ENCODE peak calls at places on chromosomes 3 and 15, in four cellular contexts. B, D, T and C are unnamed samples.

GRCh38 chr3:10729439-10729838 is 86.6 kb upstream of the SLC6A11 start:
- DNase-seq in B (no peak), D (no peak), T (no peak), C (no peak)

GRCh38 chr3:40970067-40970466 is 229.2 kb upstream of the CTNNB1 start:
- DNase-seq in B (no peak), D (no peak), T (no peak), C (no peak)

GRCh38 chr15:35994861-35995260 is 448.9 kb upstream of the DPH6 start:
- DNase-seq in B (no peak), D (no peak), T (no peak), C (no peak)

GRCh38 chr3:187802928-187803259 is 57.6 kb upstream of the BCL6 start:
- DNase-seq in B (no peak), D (no peak), T (no peak), C (no peak)

GRCh38 chr3:65927576-65927975 is 111.1 kb downstream of the MAGI1 start:
- DNase-seq in B (no peak), D (no peak), T (no peak), C (no peak)

GRCh38 chr15:89315375-89315929 is 19.2 kb downstream of the POLG start:
- DNase-seq in B (no peak), D (no peak), T (no peak), C (no peak)

GRCh38 chr15:91892417-91892816 is 38.9 kb downstream of the SLCO3A1 start:
- DNase-seq in B (no peak), D (no peak), T (no peak), C (no peak)

GRCh38 chr3:158711886-158712285 is 20.4 kb downstream of the RARRES1 start:
- DNase-seq in B (peak; percentile 84), D (no peak), T (no peak), C (no peak)

GRCh38 chr3:46312996-46313395 is 40.9 kb upstream of the CCR2 start:
- DNase-seq in B (peak; percentile 68), D (peak; percentile 21), T (no peak), C (no peak)

GRCh38 chr15:90560229-90560771 is 30.6 kb downstream of the CRTC3 start:
- DNase-seq in B (peak; percentile 98), D (peak; percentile 49), T (peak; percentile 61), C (peak; percentile 60)

GRCh38 chr15:36075333-36075732 is 504.1 kb upstream of the CDIN1 start:
- DNase-seq in B (no peak), D (no peak), T (no peak), C (no peak)

GRCh38 chr3:49017646-49017977 is 768 bp downstream of the DALRD3 start:
- DNase-seq in B (no peak), D (no peak), T (no peak), C (no peak)

GRCh38 chr15:80817901-80818300 is 38.7 kb downstream of the CEMIP start:
- DNase-seq in B (no peak), D (no peak), T (no peak), C (no peak)

GRCh38 chr3:72593881-72594397 is 254.3 kb downstream of the SHQ1 start:
- DNase-seq in B (peak; percentile 41), D (no peak), T (no peak), C (no peak)

GRCh38 chr3:120274739-120275167 is 10.3 kb downstream of the GPR156 start:
- DNase-seq in B (peak; percentile 41), D (peak; percentile 13), T (no peak), C (no peak)

GRCh38 chr3:111465081-111465670 is 76.8 kb upstream of the CD96 start:
- DNase-seq in B (no peak), D (no peak), T (no peak), C (no peak)

GRCh38 chr3:8663177-8664061 is 18.8 kb upstream of the SSUH2 start:
- DNase-seq in B (peak; percentile 74), D (peak; percentile 19), T (peak; percentile 57), C (no peak)

GRCh38 chr15:88834211-88834812 is 31.1 kb downstream of the ACAN start:
- DNase-seq in B (peak; percentile 74), D (no peak), T (peak; percentile 58), C (peak; percentile 47)

GRCh38 chr15:45612790-45613415 is 21.9 kb upstream of the SQOR start:
- DNase-seq in B (peak; percentile 29), D (no peak), T (no peak), C (no peak)

GRCh38 chr3:178022599-178022998 is 513.6 kb upstream of the KCNMB2 start:
- DNase-seq in B (peak; percentile 44), D (no peak), T (no peak), C (no peak)

GRCh38 chr15:40909662-40910625 is 15.7 kb downstream of the VPS18 start:
- DNase-seq in B (peak; percentile 72), D (peak; percentile 59), T (peak; percentile 89), C (no peak)

GRCh38 chr3:172698650-172699049 is 12.2 kb downstream of the NCEH1 start:
- DNase-seq in B (no peak), D (no peak), T (no peak), C (no peak)

GRCh38 chr3:177934001-177934891 is 602.0 kb upstream of the KCNMB2 start:
- DNase-seq in B (peak; percentile 93), D (no peak), T (peak; percentile 59), C (no peak)

GRCh38 chr15:73716417-73716816 is 32.2 kb downstream of the CD276 start:
- DNase-seq in B (no peak), D (peak; percentile 16), T (no peak), C (no peak)

GRCh38 chr3:14525685-14526631 is 14.2 kb downstream of the GRIP2 start:
- DNase-seq in B (peak; percentile 53), D (peak; percentile 74), T (peak; percentile 60), C (peak; percentile 28)

GRCh38 chr3:62373215-62373614 is at the start of gene FEZF2:
- DNase-seq in B (no peak), D (no peak), T (no peak), C (no peak)

GRCh38 chr3:8589880-8590556 is 54.6 kb downstream of the SSUH2 start:
- DNase-seq in B (peak; percentile 65), D (no peak), T (no peak), C (no peak)

GRCh38 chr3:182284793-182285192 is 508.5 kb upstream of the ATP11B start:
- DNase-seq in B (no peak), D (no peak), T (no peak), C (no peak)

GRCh38 chr3:142931222-142931621 is 32.3 kb downstream of the PAQR9 start:
- DNase-seq in B (no peak), D (no peak), T (no peak), C (no peak)

GRCh38 chr3:145518639-145519038 is 642.3 kb downstream of the PLOD2 start:
- DNase-seq in B (no peak), D (no peak), T (no peak), C (no peak)

GRCh38 chr15:89110060-89110459 is 21.8 kb downstream of the ABHD2 start:
- DNase-seq in B (no peak), D (no peak), T (no peak), C (no peak)

GRCh38 chr3:127457094-127457475 is 133.4 kb downstream of the TPRA1 start:
- DNase-seq in B (peak; percentile 76), D (no peak), T (peak; percentile 54), C (no peak)

GRCh38 chr3:8183627-8184026 is 318.0 kb upstream of the LMCD1 start:
- DNase-seq in B (no peak), D (no peak), T (no peak), C (no peak)

GRCh38 chr3:112582242-112582874 is 20.5 kb downstream of the SLC35A5 start:
- DNase-seq in B (peak; percentile 84), D (no peak), T (no peak), C (peak; percentile 47)

GRCh38 chr3:135762188-135762853 is 203.2 kb upstream of the PPP2R3A start:
- DNase-seq in B (no peak), D (no peak), T (no peak), C (no peak)

GRCh38 chr3:194984624-194985023 is 286.3 kb downstream of the XXYLT1 start:
- DNase-seq in B (no peak), D (no peak), T (no peak), C (no peak)

GRCh38 chr15:78168591-78168990 is 19.4 kb downstream of the IDH3A start:
- DNase-seq in B (no peak), D (no peak), T (no peak), C (no peak)

GRCh38 chr15:78170848-78171773 is 21.9 kb downstream of the IDH3A start:
- DNase-seq in B (no peak), D (no peak), T (no peak), C (no peak)

GRCh38 chr15:78175333-78175732 is 26.2 kb downstream of the IDH3A start:
- DNase-seq in B (no peak), D (no peak), T (no peak), C (no peak)

GRCh38 chr15:78174398-78174797 is 25.2 kb downstream of the IDH3A start:
- DNase-seq in B (no peak), D (no peak), T (no peak), C (no peak)

GRCh38 chr15:78171864-78172472 is 22.8 kb downstream of the IDH3A start:
- DNase-seq in B (no peak), D (no peak), T (no peak), C (no peak)
- H3K27ac ChIP-seq in B (no peak overlapping the region), D (no peak overlapping the region), T (peak overlapping the region; percentile 56), C (no peak overlapping the region)

GRCh38 chr3:42101481-42101880 is 10.3 kb downstream of the TRAK1 start:
- DNase-seq in B (peak; percentile 31), D (no peak), T (no peak), C (no peak)

GRCh38 chr3:42102569-42102968 is 11.4 kb downstream of the TRAK1 start:
- DNase-seq in B (no peak), D (no peak), T (no peak), C (no peak)

GRCh38 chr3:42099020-42099765 is 8.0 kb downstream of the TRAK1 start:
- DNase-seq in B (no peak), D (no peak), T (no peak), C (no peak)

GRCh38 chr3:42098171-42098570 is 7.0 kb downstream of the TRAK1 start:
- DNase-seq in B (no peak), D (no peak), T (no peak), C (no peak)

GRCh38 chr3:42101048-42101447 is 9.9 kb downstream of the TRAK1 start:
- DNase-seq in B (peak; percentile 83), D (peak; percentile 37), T (peak; percentile 71), C (peak; percentile 27)
- TF ChIP-seq CTCF in B (no peak), D (no peak), T (no peak), C (no peak)

GRCh38 chr3:132136334-132136716 is 101.5 kb upstream of the CPNE4 start:
- DNase-seq in B (no peak), D (no peak), T (no peak), C (no peak)
- H3K4me3 ChIP-seq in B (no peak overlapping the region), D (no peak overlapping the region), T (no peak overlapping the region), C (no peak overlapping the region)

GRCh38 chr15:75454471-75455418 is 3.3 kb upstream of the SIN3A start:
- DNase-seq in B (no peak), D (no peak), T (peak; percentile 87), C (no peak)
- H3K27ac ChIP-seq in B (peak overlapping the region; percentile 93), D (peak overlapping the region; percentile 100), T (peak overlapping the region; percentile 99), C (peak overlapping the region; percentile 95)

DNA sequence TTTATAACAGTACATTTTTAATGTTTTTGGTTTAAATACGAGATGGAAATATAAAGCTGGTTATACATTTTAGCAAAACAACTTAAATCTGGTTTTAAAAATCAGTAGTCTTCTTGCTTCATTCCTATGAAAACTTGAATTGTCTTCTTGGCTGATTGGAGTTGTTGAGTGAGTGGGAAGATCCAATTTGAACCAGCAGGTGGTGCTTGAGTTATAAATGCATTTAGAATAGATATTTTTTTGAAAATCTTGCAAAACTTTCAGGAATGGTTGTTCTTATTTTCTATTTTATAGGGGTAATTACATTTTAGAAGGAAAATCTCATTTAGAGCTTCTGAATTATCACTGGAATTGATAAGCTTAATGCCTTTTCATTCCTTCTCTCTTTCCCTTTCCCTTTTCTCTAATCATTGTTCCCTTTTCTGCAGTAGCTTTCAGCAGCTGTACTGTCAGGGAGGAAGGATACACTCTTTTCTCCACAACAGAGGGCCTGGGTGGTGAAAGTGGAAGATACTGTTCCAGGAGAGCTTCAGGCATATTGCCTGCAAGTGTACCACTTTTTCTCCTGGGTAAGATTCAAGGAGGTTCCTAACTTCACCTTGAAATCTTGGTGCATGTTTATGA is 335.6 kb downstream of the NLGN1 start:
- DNase-seq in B (peak; percentile 59), D (no peak), T (no peak), C (no peak)
- TF ChIP-seq CTCF in B (peak; percentile 57), D (no peak), T (peak; percentile 12), C (no peak)